ENCODE peak calls at places on chromosomes 3 and 15, in ten cellular contexts. F is K562, P is HepG2, X is HL-60, V is breast epithelium, W is transverse colon, O is stomach, C is endothelial cell of umbilical vein, M is sigmoid colon, Z is GM23338. S is an unnamed sample.

GRCh38 chr15:27457766-27458165 is 486.8 kb downstream of the GABRG3 start:
- DNase-seq in F (no peak), P (no peak), X (no peak), V (no peak), W (no peak), O (no peak), C (no peak), M (no peak), Z (no peak), S (no peak)

GRCh38 chr3:111237906-111238305 is 166.3 kb downstream of the NECTIN3 start:
- DNase-seq in F (no peak), P (no peak), X (no peak), V (no peak), W (no peak), O (no peak), C (no peak), M (no peak), Z (no peak), S (no peak)

GRCh38 chr15:64430000-64430735 is 30.2 kb upstream of the ZNF609 start:
- DNase-seq in F (peak), P (no peak), X (peak), V (no peak), W (peak), O (no peak), C (peak), M (peak), Z (peak), S (no peak)

GRCh38 chr15:27059610-27060202 is 88.7 kb downstream of the GABRG3 start:
- DNase-seq in F (peak), P (peak), X (peak), V (no peak), W (no peak), O (no peak), C (no peak), M (no peak), Z (peak), S (peak)

GRCh38 chr15:43517354-43518072 is at the start of gene MAP1A:
- DNase-seq in F (peak), P (no peak), X (no peak), V (no peak), W (peak), O (no peak), C (no peak), M (peak), Z (peak), S (no peak)

GRCh38 chr3:129117134-129117533 is 4.5 kb downstream of the RAB43 start:
- DNase-seq in F (no peak), P (no peak), X (no peak), V (no peak), W (no peak), O (no peak), C (no peak), M (no peak), Z (no peak), S (no peak)

GRCh38 chr15:87792250-87793030 is 464.1 kb downstream of the NTRK3 start:
- DNase-seq in F (no peak), P (no peak), X (no peak), V (no peak), W (no peak), O (no peak), C (no peak), M (no peak), Z (no peak), S (no peak)

GRCh38 chr3:58355174-58355573 is 22.5 kb downstream of the PXK start:
- DNase-seq in F (no peak), P (no peak), X (peak), V (no peak), W (no peak), O (no peak), C (no peak), M (no peak), Z (no peak), S (no peak)

GRCh38 chr3:146067048-146067447 is 93.9 kb downstream of the PLOD2 start:
- DNase-seq in F (no peak), P (no peak), X (no peak), V (no peak), W (no peak), O (no peak), C (no peak), M (no peak), Z (no peak), S (no peak)

GRCh38 chr3:138081371-138082084 is 33.9 kb downstream of the DZIP1L start:
- DNase-seq in F (no peak), P (no peak), X (no peak), V (no peak), W (no peak), O (no peak), C (no peak), M (no peak), Z (no peak), S (no peak)

GRCh38 chr3:140014831-140015495 is 80.0 kb downstream of the CLSTN2 start:
- DNase-seq in F (no peak), P (no peak), X (no peak), V (no peak), W (no peak), O (no peak), C (no peak), M (no peak), Z (no peak), S (no peak)

GRCh38 chr3:179227349-179227748 is 23.6 kb downstream of the KCNMB3 start:
- DNase-seq in F (no peak), P (no peak), X (no peak), V (no peak), W (no peak), O (no peak), C (no peak), M (no peak), Z (peak), S (peak)

GRCh38 chr3:194707176-194707575 is 21.5 kb downstream of the FAM43A start:
- DNase-seq in F (no peak), P (no peak), X (no peak), V (no peak), W (no peak), O (no peak), C (peak), M (no peak), Z (no peak), S (no peak)

GRCh38 chr15:82298520-82298919 is 35.9 kb downstream of the SAXO2 start:
- DNase-seq in F (no peak), P (no peak), X (no peak), V (no peak), W (peak), O (no peak), C (no peak), M (no peak), Z (peak), S (no peak)

GRCh38 chr3:123258811-123259420 is 57.2 kb downstream of the SEC22A start:
- DNase-seq in F (peak), P (peak), X (no peak), V (no peak), W (no peak), O (no peak), C (peak), M (no peak), Z (peak), S (peak)

GRCh38 chr3:119716998-119717397 is 14.2 kb downstream of the CFAP91 start:
- DNase-seq in F (no peak), P (peak), X (no peak), V (no peak), W (peak), O (peak), C (no peak), M (no peak), Z (no peak), S (no peak)

GRCh38 chr3:152524198-152525140 is 255.7 kb downstream of the MBNL1 start:
- DNase-seq in F (no peak), P (peak), X (no peak), V (no peak), W (peak), O (peak), C (peak), M (no peak), Z (peak), S (peak)

GRCh38 chr3:141575879-141576743 is 89.3 kb downstream of the RASA2 start:
- DNase-seq in F (no peak), P (peak), X (no peak), V (no peak), W (no peak), O (no peak), C (peak), M (no peak), Z (peak), S (no peak)

GRCh38 chr3:14959358-14959943 is 12.1 kb downstream of the NR2C2 start:
- DNase-seq in F (no peak), P (no peak), X (no peak), V (no peak), W (no peak), O (no peak), C (no peak), M (no peak), Z (no peak), S (no peak)

GRCh38 chr3:71659758-71660666 is 65.2 kb downstream of the EIF4E3 start:
- DNase-seq in F (no peak), P (no peak), X (no peak), V (no peak), W (no peak), O (no peak), C (no peak), M (no peak), Z (no peak), S (no peak)

GRCh38 chr3:151395806-151396205 is 11.3 kb upstream of the P2RY12 start:
- DNase-seq in F (no peak), P (no peak), X (peak), V (no peak), W (no peak), O (no peak), C (no peak), M (no peak), Z (no peak), S (no peak)

GRCh38 chr3:15346516-15346915 is 14.1 kb upstream of the SH3BP5 start:
- DNase-seq in F (no peak), P (no peak), X (no peak), V (no peak), W (no peak), O (no peak), C (no peak), M (no peak), Z (no peak), S (no peak)

GRCh38 chr15:66505818-66506217 is 692 bp downstream of the ZWILCH start:
- DNase-seq in F (no peak), P (no peak), X (no peak), V (no peak), W (no peak), O (no peak), C (no peak), M (no peak), Z (no peak), S (no peak)
- H3K27ac ChIP-seq in F (peak), P (peak), X (peak), V (peak), W (peak), O (peak), C (peak), M (peak), Z (peak), S (peak)

GRCh38 chr15:74955796-74956647 is 550 bp downstream of the RPP25 start:
- DNase-seq in F (peak), P (no peak), X (peak), V (peak), W (peak), O (peak), C (peak), M (peak), Z (peak), S (no peak)

GRCh38 chr15:74955017-74955416 is 1.6 kb downstream of the RPP25 start:
- DNase-seq in F (no peak), P (no peak), X (no peak), V (no peak), W (no peak), O (no peak), C (no peak), M (no peak), Z (no peak), S (no peak)

GRCh38 chr15:74957301-74958035 is 896 bp upstream of the RPP25 start:
- DNase-seq in F (no peak), P (no peak), X (no peak), V (no peak), W (peak), O (no peak), C (no peak), M (peak), Z (peak), S (no peak)

GRCh38 chr15:74958320-74958907 is 1.8 kb upstream of the RPP25 start:
- DNase-seq in F (no peak), P (peak), X (no peak), V (peak), W (peak), O (peak), C (no peak), M (peak), Z (peak), S (no peak)

GRCh38 chr15:74956648-74957300 is at the start of gene RPP25:
- DNase-seq in F (peak), P (peak), X (no peak), V (peak), W (peak), O (peak), C (peak), M (peak), Z (peak), S (peak)
- TF ChIP-seq POLR2AphosphoS5 in F (no peak), P (no peak), X (peak), V (no peak), W (peak), O (peak), C (peak), M (peak), Z (peak), S (peak)

DNA sequence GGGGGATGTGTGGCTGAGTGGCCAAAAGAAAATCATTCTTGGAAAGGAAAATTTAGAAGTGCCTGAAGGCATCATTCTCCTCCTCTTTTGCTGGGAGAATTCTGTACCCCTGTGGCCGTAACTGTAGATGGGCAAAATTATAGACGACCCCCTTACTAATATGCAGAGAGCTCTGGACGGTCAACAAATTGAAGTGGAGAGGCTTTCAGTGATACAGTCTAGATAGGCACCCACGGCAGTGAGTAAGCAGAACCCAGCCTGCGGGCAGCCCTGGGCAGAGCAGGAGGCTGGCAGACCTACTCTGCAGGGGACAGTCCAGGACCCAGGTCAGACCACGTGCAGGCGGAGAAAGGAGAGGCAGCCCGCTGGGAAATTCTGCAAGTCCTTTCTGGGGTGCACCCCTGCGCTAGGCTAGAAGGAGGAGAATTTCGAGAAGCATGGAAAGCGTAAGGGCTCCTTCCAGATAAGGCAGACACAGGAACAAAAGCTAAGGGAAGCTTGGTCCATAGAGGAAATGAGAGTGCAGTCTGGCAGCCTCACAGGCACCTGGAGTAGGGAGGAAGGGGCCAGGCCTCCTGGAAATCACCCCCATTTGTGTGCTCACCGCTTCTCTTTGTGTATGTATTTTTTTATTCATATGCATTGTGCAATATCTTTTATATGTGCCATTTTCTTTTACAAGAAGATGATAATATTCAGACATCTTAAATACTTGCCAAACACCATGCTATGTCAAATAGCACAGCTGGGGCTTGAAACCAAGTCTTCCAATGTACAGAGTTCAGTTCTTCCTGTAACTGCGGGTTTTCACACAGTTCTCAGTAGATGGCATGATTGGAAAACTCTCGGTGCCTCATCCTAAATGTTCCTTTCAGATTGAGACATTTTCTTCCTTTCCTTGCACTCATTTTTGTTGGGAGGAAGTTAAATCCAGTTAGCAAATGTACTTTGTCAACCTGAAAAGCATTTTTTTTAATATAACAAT is 40.2 kb downstream of the LRRK1 start:
- DNase-seq in F (no peak), P (no peak), X (no peak), V (no peak), W (no peak), O (no peak), C (peak), M (no peak), Z (no peak), S (no peak)
- H3K27ac ChIP-seq in F (no peak), P (no peak), X (no peak), V (no peak), W (no peak), O (no peak), C (peak), M (no peak), Z (no peak), S (no peak)

DNA sequence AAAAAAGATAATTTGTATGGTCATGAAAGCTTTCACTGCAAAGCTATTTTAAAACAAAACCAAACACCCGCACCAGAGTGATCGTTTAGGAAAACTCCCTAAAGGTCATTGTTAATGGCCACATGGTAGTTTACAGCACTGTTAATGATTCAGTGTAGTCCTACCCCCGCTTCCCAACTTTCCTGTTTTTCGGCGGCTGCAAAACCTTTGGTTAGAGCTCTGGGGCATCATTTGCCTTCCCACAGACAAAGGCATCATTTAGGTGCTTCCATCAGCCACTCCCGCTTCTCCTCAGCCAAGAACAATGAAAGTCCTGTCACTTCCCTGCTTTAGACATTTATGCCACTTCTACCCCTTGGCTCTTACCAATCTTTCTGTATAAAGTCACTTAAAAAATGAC is 10.6 kb downstream of the MELTF start:
- DNase-seq in F (no peak), P (peak), X (no peak), V (no peak), W (no peak), O (no peak), C (no peak), M (no peak), Z (no peak), S (no peak)
- TF ChIP-seq POLR2AphosphoS5 in F (no peak), P (no peak), X (no peak), V (no peak), W (no peak), O (no peak), C (no peak), M (no peak), Z (no peak), S (no peak)

GRCh38 chr3:188126931-188127330 is 27.0 kb upstream of the LPP start:
- DNase-seq in F (no peak), P (no peak), X (no peak), V (no peak), W (no peak), O (no peak), C (no peak), M (no peak), Z (no peak), S (no peak)
- H3K27ac ChIP-seq in F (no peak), P (no peak), X (no peak), V (no peak), W (no peak), O (no peak), C (no peak), M (peak), Z (no peak), S (no peak)

DNA sequence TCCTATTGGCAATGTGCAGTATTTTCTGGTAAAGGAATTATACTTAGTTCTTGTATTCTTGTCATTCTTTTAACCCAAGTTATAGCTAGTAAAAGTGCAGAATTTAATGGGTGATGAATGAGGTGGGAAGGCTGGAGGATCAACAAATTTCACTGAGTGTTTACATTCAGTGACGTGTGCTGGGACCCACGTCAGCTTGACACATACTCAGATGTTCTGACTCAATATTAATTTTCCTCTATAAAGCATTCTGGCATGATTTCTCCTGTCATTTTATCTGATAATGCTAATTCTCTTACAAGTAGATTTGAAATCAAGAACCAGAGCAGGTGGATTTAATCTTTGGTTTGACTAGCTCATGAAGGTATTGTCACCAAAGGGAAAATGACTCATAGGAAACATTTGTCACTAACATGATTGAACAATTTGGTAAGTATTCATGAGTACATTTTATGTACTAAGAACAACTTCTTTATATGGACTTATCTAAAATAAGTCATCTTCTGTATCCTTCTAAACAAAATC is 71.0 kb upstream of the SYNPR start:
- DNase-seq in F (no peak), P (no peak), X (no peak), V (no peak), W (no peak), O (no peak), C (no peak), M (no peak), Z (no peak), S (no peak)
- TF ChIP-seq POLR2AphosphoS5 in F (no peak), P (no peak), X (no peak), V (no peak), W (no peak), O (no peak), C (no peak), M (no peak), Z (no peak), S (no peak)

GRCh38 chr3:174958671-174959328 is 99.7 kb downstream of the NAALADL2 start:
- DNase-seq in F (no peak), P (no peak), X (peak), V (no peak), W (no peak), O (no peak), C (no peak), M (no peak), Z (no peak), S (no peak)

GRCh38 chr3:174955513-174956001 is 96.4 kb downstream of the NAALADL2 start:
- DNase-seq in F (no peak), P (peak), X (no peak), V (no peak), W (no peak), O (no peak), C (peak), M (no peak), Z (no peak), S (peak)

GRCh38 chr3:174960898-174961297 is 101.8 kb downstream of the NAALADL2 start:
- DNase-seq in F (no peak), P (no peak), X (no peak), V (no peak), W (no peak), O (no peak), C (no peak), M (no peak), Z (no peak), S (no peak)

GRCh38 chr3:174957081-174957480 is 97.9 kb downstream of the NAALADL2 start:
- DNase-seq in F (no peak), P (no peak), X (no peak), V (no peak), W (no peak), O (no peak), C (no peak), M (no peak), Z (no peak), S (no peak)

DNA sequence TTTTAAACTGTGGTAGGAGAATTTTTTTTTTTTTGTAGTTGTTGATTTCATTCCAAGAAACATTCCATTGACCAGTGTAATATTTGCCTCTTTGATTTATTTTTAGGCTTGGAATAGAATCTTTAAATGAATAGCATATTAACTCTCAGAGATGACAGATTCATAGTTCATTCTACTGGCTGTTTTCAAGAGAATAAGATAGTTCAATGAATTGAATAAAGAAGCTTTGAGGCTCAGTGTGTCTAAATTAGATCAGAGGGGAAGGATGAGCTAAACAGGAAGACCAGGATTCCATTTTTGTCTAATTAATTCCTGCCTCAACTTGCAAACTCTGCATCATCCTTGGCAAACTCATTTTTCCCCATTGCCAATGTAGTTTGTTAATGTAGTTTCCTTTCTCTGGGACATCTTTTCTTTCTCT is 98.5 kb downstream of the NAALADL2 start:
- DNase-seq in F (no peak), P (no peak), X (no peak), V (no peak), W (no peak), O (no peak), C (no peak), M (no peak), Z (no peak), S (no peak)
- H3K27ac ChIP-seq in F (no peak), P (no peak), X (no peak), V (peak), W (no peak), O (no peak), C (no peak), M (no peak), Z (no peak), S (no peak)

GRCh38 chr15:73564255-73564654 is 68.9 kb downstream of the NPTN start:
- DNase-seq in F (peak), P (no peak), X (peak), V (no peak), W (no peak), O (no peak), C (peak), M (no peak), Z (no peak), S (peak)

GRCh38 chr15:73568881-73569280 is 64.3 kb downstream of the NPTN start:
- DNase-seq in F (no peak), P (no peak), X (no peak), V (no peak), W (no peak), O (no peak), C (no peak), M (no peak), Z (no peak), S (no peak)

GRCh38 chr15:73571346-73571745 is 61.8 kb downstream of the NPTN start:
- DNase-seq in F (no peak), P (peak), X (no peak), V (no peak), W (no peak), O (no peak), C (no peak), M (no peak), Z (no peak), S (no peak)

GRCh38 chr15:73570355-73571032 is 62.7 kb downstream of the NPTN start:
- DNase-seq in F (no peak), P (no peak), X (no peak), V (no peak), W (no peak), O (no peak), C (no peak), M (no peak), Z (no peak), S (no peak)

GRCh38 chr15:73567022-73567421 is 66.2 kb downstream of the NPTN start:
- DNase-seq in F (no peak), P (no peak), X (no peak), V (no peak), W (no peak), O (no peak), C (no peak), M (no peak), Z (no peak), S (no peak)
- TF ChIP-seq POLR2AphosphoS5 in F (no peak), P (no peak), X (no peak), V (no peak), W (no peak), O (no peak), C (no peak), M (no peak), Z (no peak), S (no peak)

S was measured in HCT116.